ENCODE peak calls at places on chromosomes 7 and 10, in four cellular contexts. Y, V, H and P are unnamed samples.

GRCh38 chr10:106078796-106079576 is 1085.5 kb downstream of the SORCS1 start:
- DNase-seq in Y (no peak), V (no peak), H (no peak), P (no peak)

GRCh38 chr10:43253461-43254198 is 13.2 kb downstream of the RASGEF1A start:
- DNase-seq in Y (no peak), V (no peak), H (no peak), P (no peak)

GRCh38 chr7:82312646-82313045 is 130.9 kb downstream of the CACNA2D1 start:
- DNase-seq in Y (no peak), V (no peak), H (no peak), P (peak; percentile 57)

GRCh38 chr10:89888647-89889046 is 187.3 kb downstream of the KIF20B start:
- DNase-seq in Y (no peak), V (no peak), H (peak; percentile 26), P (no peak)

GRCh38 chr10:52965489-52965888 is 192.9 kb upstream of the MBL2 start:
- DNase-seq in Y (no peak), V (no peak), H (no peak), P (no peak)

GRCh38 chr10:80187465-80188409 is 17.6 kb downstream of the ANXA11 start:
- DNase-seq in Y (no peak), V (no peak), H (peak; percentile 56), P (no peak)

GRCh38 chr7:3152714-3153113 is 109.0 kb upstream of the CARD11 start:
- DNase-seq in Y (no peak), V (no peak), H (no peak), P (no peak)

GRCh38 chr7:107726356-107727130 is 17.4 kb upstream of the CBLL1 start:
- DNase-seq in Y (no peak), V (no peak), H (no peak), P (no peak)

GRCh38 chr10:62268399-62269076 is at the start of gene RTKN2:
- DNase-seq in Y (peak; percentile 92), V (peak; percentile 93), H (no peak), P (peak; percentile 96)

DNA sequence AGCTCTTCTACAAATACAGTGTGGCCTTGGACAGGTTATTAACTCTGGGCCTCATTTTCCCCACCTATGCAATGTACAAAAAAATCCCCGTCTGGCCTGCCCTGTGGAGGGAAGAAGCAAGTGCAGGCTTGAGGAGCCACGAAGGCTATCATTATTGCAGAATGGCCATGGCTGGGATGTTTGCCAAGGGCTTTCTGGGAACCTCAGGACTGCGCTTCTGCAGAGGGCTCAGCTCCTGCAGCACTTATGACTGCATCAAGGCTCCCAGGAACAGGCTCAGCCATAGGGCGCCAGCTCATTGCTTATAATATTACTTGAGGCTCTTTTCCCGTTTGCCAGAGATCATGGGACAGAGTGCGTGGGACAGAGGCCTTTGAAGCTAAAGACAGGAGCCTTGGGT is 20.5 kb upstream of the C10orf105 start:
- DNase-seq in Y (no peak), V (no peak), H (no peak), P (no peak)
- TF ChIP-seq SUZ12 in Y (no peak), V (no peak), H (no peak), P (no peak)

DNA sequence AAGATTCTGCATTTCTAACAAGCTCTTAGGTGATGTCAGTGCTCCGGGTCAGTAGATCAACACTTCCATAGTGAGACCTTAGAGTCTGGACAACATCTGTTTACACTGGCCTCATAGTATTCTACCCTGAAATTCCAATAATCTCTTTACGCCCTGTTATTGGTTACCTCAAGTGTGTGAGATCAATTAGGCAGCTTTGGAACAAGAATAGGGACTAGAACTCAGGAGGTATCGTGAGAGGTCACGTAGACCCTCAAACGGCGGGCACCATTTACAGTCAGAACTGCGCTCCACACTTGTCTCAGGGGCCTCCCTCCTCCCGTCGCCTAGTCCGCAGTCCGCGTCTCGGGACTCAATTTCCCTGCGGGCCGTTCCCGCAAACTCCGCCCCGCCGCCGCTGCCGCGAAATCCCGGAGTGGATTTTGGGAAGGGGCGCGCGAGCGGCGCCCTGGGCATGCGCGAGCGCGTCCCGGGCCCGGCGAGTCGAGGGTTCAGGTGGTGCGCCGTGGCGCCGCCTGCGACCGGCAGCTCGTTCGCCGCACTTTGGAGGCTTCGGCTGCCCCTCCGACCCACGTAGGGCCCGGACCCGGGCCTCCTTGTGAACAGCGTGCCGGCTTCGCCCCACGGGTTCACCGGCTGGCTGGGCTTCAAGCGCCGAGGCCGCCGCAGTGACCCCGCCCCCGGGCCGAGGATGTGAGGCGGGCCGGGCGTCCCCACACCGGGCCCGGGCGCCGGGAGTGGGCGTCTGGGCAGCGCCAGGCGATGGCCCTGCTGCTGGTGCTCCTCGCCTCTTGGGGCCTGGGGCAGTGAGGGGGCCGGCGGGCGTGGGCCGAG is at the start of gene PLEKHA8:
- DNase-seq in Y (peak; percentile 85), V (peak; percentile 98), H (peak; percentile 61), P (peak; percentile 94)
- TF ChIP-seq SUZ12 in Y (no peak), V (no peak), H (no peak), P (no peak)

GRCh38 chr10:104339469-104340098 is 1.3 kb upstream of the ITPRIP start:
- DNase-seq in Y (no peak), V (peak; percentile 42), H (no peak), P (no peak)
- TF ChIP-seq SUZ12 in Y (no peak), V (no peak), H (no peak), P (no peak)

DNA sequence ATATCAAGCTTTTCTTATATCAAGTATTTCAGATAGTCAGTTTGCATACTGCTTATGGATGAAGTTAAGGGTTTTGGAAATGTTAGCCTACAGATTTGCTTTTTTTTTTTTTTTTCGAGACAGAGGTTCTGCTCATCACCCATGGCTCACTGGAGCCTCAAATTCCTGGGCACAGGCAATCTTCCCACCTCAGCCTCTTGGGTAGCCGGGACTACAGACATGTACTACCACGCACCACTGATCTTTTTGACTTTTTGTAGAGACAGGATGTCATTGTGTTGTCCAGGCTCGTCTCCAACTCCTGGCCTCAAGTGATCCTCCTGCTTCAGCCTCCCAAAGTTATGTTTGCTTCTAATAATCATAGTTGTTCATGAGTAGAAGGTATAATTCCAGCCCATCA is 35.7 kb upstream of the HDAC9 start:
- DNase-seq in Y (no peak), V (no peak), H (no peak), P (no peak)
- TF ChIP-seq SUZ12 in Y (no peak), V (no peak), H (no peak), P (no peak)

GRCh38 chr10:17474595-17474994 is 20.2 kb upstream of the ST8SIA6 start:
- DNase-seq in Y (no peak), V (no peak), H (no peak), P (no peak)

GRCh38 chr10:17475661-17476060 is 21.3 kb upstream of the ST8SIA6 start:
- DNase-seq in Y (no peak), V (no peak), H (no peak), P (no peak)

GRCh38 chr10:17473228-17473950 is 19.0 kb upstream of the ST8SIA6 start:
- DNase-seq in Y (no peak), V (no peak), H (no peak), P (no peak)

GRCh38 chr10:17470246-17470645 is 15.9 kb upstream of the ST8SIA6 start:
- DNase-seq in Y (no peak), V (no peak), H (no peak), P (no peak)

GRCh38 chr10:17472481-17473227 is 18.3 kb upstream of the ST8SIA6 start:
- DNase-seq in Y (no peak), V (no peak), H (no peak), P (no peak)
- TF ChIP-seq SUZ12 in Y (no peak), V (no peak), H (no peak), P (no peak)

DNA sequence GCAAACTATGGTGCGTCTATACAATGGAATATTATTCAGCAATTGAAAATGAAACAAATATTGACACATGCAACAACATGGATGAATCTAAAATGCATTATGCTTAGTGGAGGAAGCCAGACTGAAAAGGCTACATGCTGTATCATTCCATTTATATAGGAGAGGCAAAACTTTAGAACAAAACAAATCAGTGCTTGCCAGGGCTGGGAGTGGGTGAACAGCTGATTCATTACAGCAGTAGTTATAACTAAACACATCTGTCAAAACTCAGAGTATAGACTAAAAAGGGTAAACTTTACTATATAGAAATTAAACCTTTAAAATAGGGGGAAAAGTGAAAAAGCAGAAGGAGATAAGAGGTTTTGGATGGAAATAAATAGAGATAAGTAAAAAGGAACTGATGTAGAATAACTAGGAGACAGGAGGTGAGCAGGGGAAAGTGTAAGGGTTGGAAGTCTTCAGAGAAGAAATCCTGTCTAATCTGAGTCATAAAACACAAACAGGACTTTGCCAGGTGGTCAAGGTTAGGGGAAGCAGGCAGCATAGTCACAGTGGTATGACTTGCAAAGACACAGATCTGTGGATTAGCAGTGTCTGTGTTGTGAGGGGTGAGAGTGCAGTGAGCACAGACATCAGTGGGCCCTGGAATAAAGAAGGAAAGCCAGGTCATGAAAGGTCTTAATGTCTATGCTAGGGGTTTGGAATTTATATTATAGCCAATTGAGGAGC is 349.8 kb downstream of the PHTF2 start:
- DNase-seq in Y (no peak), V (no peak), H (no peak), P (no peak)
- TF ChIP-seq SUZ12 in Y (no peak), V (no peak), H (no peak), P (no peak)

GRCh38 chr10:5148678-5149032 is 36.3 kb downstream of the AKR1C8 start:
- DNase-seq in Y (no peak), V (no peak), H (no peak), P (no peak)
- TF ChIP-seq SUZ12 in Y (no peak), V (no peak), H (no peak), P (no peak)